ENCODE peak calls at places on chromosomes 3 and 15, in five cellular contexts. E is RWPE2; V is CD8-positive, alpha-beta T cell; W is spleen; O is lung. F is an unnamed sample.

GRCh38 chr3:109072208-109072607 is 45.7 kb downstream of the MORC1 start:
- DNase-seq in E (no peak), V (no peak), W (no peak), O (no peak), F (no peak)

GRCh38 chr3:168047190-168047795 is 48.4 kb downstream of the GOLIM4 start:
- DNase-seq in E (no peak), V (no peak), W (no peak), O (no peak), F (no peak)

GRCh38 chr3:195137638-195138588 is 133.0 kb downstream of the XXYLT1 start:
- DNase-seq in E (no peak), V (no peak), W (no peak), O (no peak), F (no peak)

GRCh38 chr15:29420188-29420587 is 150.6 kb upstream of the NSMCE3 start:
- DNase-seq in E (no peak), V (no peak), W (no peak), O (no peak), F (peak; percentile 58)

GRCh38 chr3:143244516-143245063 is 125.0 kb downstream of the CHST2 start:
- DNase-seq in E (no peak), V (no peak), W (no peak), O (no peak), F (no peak)

GRCh38 chr3:18153571-18154173 is 271.5 kb downstream of the SATB1 start:
- DNase-seq in E (no peak), V (no peak), W (no peak), O (no peak), F (no peak)

GRCh38 chr3:53776494-53777101 is 69.6 kb downstream of the CHDH start:
- DNase-seq in E (no peak), V (no peak), W (no peak), O (no peak), F (no peak)

GRCh38 chr15:40028193-40028592 is 10.8 kb downstream of the SRP14 start:
- DNase-seq in E (no peak), V (no peak), W (no peak), O (no peak), F (no peak)

GRCh38 chr3:46882377-46883015 is 5.0 kb downstream of the PTH1R start:
- DNase-seq in E (no peak), V (no peak), W (no peak), O (no peak), F (no peak)

GRCh38 chr15:51876169-51876568 is 46.7 kb downstream of the TMOD3 start:
- DNase-seq in E (peak; percentile 75), V (no peak), W (no peak), O (no peak), F (no peak)

GRCh38 chr15:23566070-23567050 is 886 bp downstream of the MKRN3 start:
- DNase-seq in E (no peak), V (peak; percentile 35), W (no peak), O (no peak), F (no peak)

DNA sequence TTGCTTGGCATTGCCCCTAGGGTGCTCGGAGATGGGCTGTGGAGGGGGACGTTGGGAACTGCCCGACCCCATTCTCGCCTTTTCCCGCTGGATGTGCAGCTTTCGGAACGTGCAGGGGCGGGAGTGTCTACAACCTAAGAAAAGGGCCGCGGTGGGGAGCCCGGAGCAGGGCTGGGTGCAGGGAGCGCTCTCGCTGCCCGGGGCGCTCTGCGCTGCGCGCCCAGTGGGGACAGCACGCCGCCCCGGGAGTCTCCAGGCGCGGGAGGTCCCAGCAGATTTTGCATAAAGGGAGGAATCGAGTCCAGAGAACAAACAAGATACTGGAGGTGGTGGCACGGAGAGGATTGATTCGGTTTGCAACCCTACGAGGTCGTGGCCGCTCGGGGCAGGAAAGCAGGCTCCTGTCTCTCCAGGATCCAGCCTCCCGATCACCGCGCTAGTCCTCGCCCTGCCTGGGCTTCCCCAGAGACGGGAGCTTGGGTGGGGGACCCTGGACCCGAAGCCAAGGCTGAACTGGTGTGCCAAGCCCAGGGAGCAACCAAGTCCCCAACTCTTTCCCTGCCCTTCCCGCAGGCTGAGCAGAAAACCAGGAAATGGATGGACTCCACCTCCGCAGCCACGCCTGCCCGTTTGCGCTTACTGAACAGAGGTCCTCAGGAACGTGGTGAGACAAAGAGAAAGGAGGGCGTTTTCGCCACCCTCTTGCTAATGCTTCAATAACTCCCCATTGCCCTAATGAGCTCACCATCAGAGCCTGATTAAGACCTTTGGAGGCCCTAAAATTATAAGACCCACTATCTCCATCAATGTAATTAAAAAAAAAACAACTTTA is 59.7 kb downstream of the NOX5 start:
- DNase-seq in E (peak; percentile 78), V (no peak), W (no peak), O (peak; percentile 64), F (no peak)
- TF ChIP-seq CTCF in E (peak; percentile 39), V (no peak), W (no peak), O (no peak), F (no peak)

GRCh38 chr3:113255100-113255853 is 43.9 kb downstream of the BOC start:
- DNase-seq in E (no peak), V (no peak), W (no peak), O (no peak), F (no peak)
- H3K4me1 ChIP-seq in E (no peaks in the 10 kb centered on the region), V (no peaks in the 10 kb centered on the region), W (no peaks in the 10 kb centered on the region), O (peaks cover 5% of the 10 kb centered on the region), F (peaks cover 32% of the 10 kb centered on the region)

GRCh38 chr15:89448825-89449224 is 47.6 kb downstream of the RHCG start:
- DNase-seq in E (no peak), V (no peak), W (no peak), O (no peak), F (no peak)

GRCh38 chr15:89447676-89448075 is 48.7 kb downstream of the RHCG start:
- DNase-seq in E (no peak), V (no peak), W (no peak), O (no peak), F (no peak)

GRCh38 chr15:89452330-89452836 is 44.0 kb downstream of the RHCG start:
- DNase-seq in E (no peak), V (no peak), W (no peak), O (no peak), F (no peak)

GRCh38 chr15:89451846-89452245 is 44.5 kb downstream of the RHCG start:
- DNase-seq in E (no peak), V (no peak), W (no peak), O (no peak), F (no peak)

DNA sequence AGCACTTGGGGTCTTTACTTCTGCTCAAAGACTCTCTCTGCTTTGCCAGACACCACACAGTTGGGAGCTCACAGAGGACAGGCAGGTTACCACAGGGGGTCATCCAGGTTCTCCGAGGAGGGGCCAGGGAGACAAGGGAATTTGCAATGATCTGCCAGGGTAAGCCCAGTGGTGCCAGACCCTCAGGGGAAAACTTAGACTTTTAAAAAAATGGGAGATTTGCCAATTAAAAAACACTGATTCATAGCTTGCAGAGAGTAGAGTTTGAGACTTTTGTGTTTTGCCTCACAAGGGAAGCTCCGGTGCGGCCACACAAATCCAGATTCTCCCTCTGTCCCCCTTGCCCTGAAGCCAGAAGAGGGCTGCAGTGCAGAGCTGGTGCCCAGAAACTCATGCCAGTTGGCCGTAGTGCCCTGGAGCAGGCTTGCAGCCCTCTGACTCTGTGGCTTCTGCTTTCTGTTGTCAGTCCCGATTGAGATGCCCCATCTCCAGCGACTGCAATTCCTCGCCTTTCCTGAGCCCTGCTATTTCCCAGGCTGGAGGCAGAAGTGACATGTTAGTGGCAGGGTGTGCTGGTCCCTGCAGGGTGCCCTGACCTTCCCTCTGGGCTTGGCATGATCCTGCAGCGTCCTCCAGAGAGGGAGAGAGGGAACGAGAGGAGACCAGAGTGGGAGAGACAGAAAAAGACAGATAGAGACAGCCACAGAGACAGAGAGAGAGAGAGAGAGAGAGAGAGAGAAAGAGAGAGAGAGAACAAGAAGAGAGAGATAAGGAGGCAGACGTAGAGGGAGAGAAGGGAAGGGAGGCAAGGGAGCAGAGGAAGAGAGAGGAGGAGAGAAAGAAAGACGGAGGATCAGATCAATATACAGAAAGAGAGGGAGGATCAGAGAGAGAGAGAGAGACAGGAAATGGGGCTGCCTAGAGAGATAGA is 46.0 kb downstream of the RHCG start:
- DNase-seq in E (no peak), V (no peak), W (no peak), O (no peak), F (no peak)
- H3K27me3 ChIP-seq in E (peaks cover 5% of the 10 kb centered on the region), V (peaks cover 4% of the 10 kb centered on the region), W (peaks cover 6% of the 10 kb centered on the region), O (no peaks in the 10 kb centered on the region), F (no peaks in the 10 kb centered on the region)

GRCh38 chr3:107413264-107413663 is 36.0 kb downstream of the CCDC54 start:
- DNase-seq in E (no peak), V (no peak), W (no peak), O (no peak), F (no peak)
- TF ChIP-seq CTCF in E (no peak), V (no peak), W (no peak), O (no peak), F (no peak)

GRCh38 chr15:82875411-82876003 is 66.1 kb downstream of the WHAMM start:
- DNase-seq in E (no peak), V (no peak), W (no peak), O (no peak), F (no peak)
- H3K4me1 ChIP-seq in E (no peaks in the 10 kb centered on the region), V (no peaks in the 10 kb centered on the region), W (no peaks in the 10 kb centered on the region), O (no peaks in the 10 kb centered on the region), F (no peaks in the 10 kb centered on the region)

GRCh38 chr15:36263666-36264065 is 315.8 kb upstream of the CDIN1 start:
- DNase-seq in E (no peak), V (no peak), W (no peak), O (no peak), F (no peak)

GRCh38 chr15:36271048-36271447 is 308.4 kb upstream of the CDIN1 start:
- DNase-seq in E (no peak), V (no peak), W (no peak), O (no peak), F (no peak)

GRCh38 chr15:36265422-36265821 is 314.0 kb upstream of the CDIN1 start:
- DNase-seq in E (no peak), V (no peak), W (no peak), O (no peak), F (no peak)
- H3K27me3 ChIP-seq in E (no peaks in the 10 kb centered on the region), V (no peaks in the 10 kb centered on the region), W (no peaks in the 10 kb centered on the region), O (no peaks in the 10 kb centered on the region), F (no peaks in the 10 kb centered on the region)

DNA sequence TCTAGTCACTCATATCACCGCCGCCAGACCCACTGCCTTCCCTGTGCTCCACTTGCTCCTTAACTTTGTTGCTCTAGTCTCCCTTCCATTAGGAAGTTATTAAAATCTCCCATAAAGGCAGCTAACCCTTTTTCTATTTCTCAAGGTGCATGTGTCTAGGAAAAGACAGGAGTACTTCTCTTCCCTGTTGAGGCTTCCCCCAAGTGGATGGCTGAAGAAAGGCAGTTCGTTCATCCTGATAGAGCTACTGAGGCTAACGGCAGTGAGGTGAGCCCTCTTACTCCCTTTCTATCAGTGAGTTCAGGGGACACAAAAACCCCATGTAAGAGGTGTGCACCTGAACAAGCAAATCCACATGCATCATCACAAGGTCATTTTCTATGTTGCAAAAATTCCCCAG is 397.8 kb downstream of the IGSF11 start:
- DNase-seq in E (no peak), V (no peak), W (no peak), O (no peak), F (no peak)
- TF ChIP-seq CTCF in E (peak; percentile 38), V (no peak), W (no peak), O (no peak), F (no peak)

GRCh38 chr3:179734497-179735281 is 81.8 kb downstream of the USP13 start:
- DNase-seq in E (no peak), V (no peak), W (no peak), O (no peak), F (no peak)
- H3K4me1 ChIP-seq in E (peaks cover 7% of the 10 kb centered on the region), V (no peaks in the 10 kb centered on the region), W (no peaks in the 10 kb centered on the region), O (peaks cover 12% of the 10 kb centered on the region), F (no peaks in the 10 kb centered on the region)

GRCh38 chr3:198079771-198080520 is 119.9 kb downstream of the LMLN start:
- DNase-seq in E (no peak), V (peak; percentile 16), W (no peak), O (no peak), F (no peak)
- H3K27me3 ChIP-seq in E (peaks cover 88% of the 10 kb centered on the region), V (peaks cover 8% of the 10 kb centered on the region), W (peaks cover 23% of the 10 kb centered on the region), O (no peaks in the 10 kb centered on the region), F (peaks cover 14% of the 10 kb centered on the region)